ENCODE peak calls at places on chromosomes 5 and 9, in eight cellular contexts. A is BE2C, M is left ventricle myocardium inferior, U is stomach, N is fibroblast of lung, D is endothelial cell of umbilical vein, J is bronchial epithelial cell, Y is A549. C is an unnamed sample.
A peak's percentile ranks its signal among the peaks of the same experiment; 100 is the strongest.

GRCh38 chr5:94562327-94562971 is 56.0 kb downstream of the KIAA0825 start:
- DNase-seq in A (no peak), M (no peak), U (no peak), N (no peak), D (no peak), J (peak; percentile 87), Y (no peak), C (no peak)

GRCh38 chr5:139667730-139668063 is 19.5 kb downstream of the CXXC5 start:
- DNase-seq in A (peak; percentile 63), M (no peak), U (no peak), N (peak; percentile 48), D (no peak), J (no peak), Y (no peak), C (no peak)

GRCh38 chr5:1642221-1642620 is 118.5 kb upstream of the LPCAT1 start:
- DNase-seq in A (no peak), M (peak; percentile 9), U (no peak), N (no peak), D (no peak), J (no peak), Y (no peak), C (no peak)

GRCh38 chr5:139698461-139699146 is 50.5 kb downstream of the CXXC5 start:
- DNase-seq in A (peak; percentile 71), M (peak; percentile 86), U (peak; percentile 87), N (peak; percentile 85), D (peak; percentile 76), J (peak; percentile 33), Y (no peak), C (peak; percentile 76)

GRCh38 chr5:51810592-51810991 is 427.3 kb downstream of the ISL1 start:
- DNase-seq in A (no peak), M (no peak), U (no peak), N (no peak), D (peak; percentile 60), J (peak; percentile 99), Y (no peak), C (no peak)

GRCh38 chr5:163444526-163444925 is 7.1 kb downstream of the CCNG1 start:
- DNase-seq in A (no peak), M (no peak), U (no peak), N (no peak), D (no peak), J (no peak), Y (no peak), C (no peak)

GRCh38 chr9:126017758-126018157 is 270.6 kb downstream of the PBX3 start:
- DNase-seq in A (no peak), M (no peak), U (no peak), N (no peak), D (no peak), J (no peak), Y (no peak), C (no peak)

GRCh38 chr9:76562511-76562911 is 103.5 kb downstream of the GCNT1 start:
- DNase-seq in A (no peak), M (no peak), U (no peak), N (peak; percentile 67), D (peak; percentile 42), J (peak; percentile 83), Y (no peak), C (peak; percentile 87)

GRCh38 chr9:128638580-128638979 is 18.1 kb downstream of the DYNC2I2 start:
- DNase-seq in A (no peak), M (no peak), U (no peak), N (no peak), D (no peak), J (no peak), Y (no peak), C (no peak)

GRCh38 chr9:128635266-128636023 is 21.2 kb downstream of the DYNC2I2 start:
- DNase-seq in A (peak; percentile 92), M (peak; percentile 88), U (peak; percentile 93), N (peak; percentile 94), D (peak; percentile 86), J (peak; percentile 93), Y (peak; percentile 98), C (peak; percentile 96)

GRCh38 chr9:128637656-128638055 is 19.0 kb downstream of the DYNC2I2 start:
- DNase-seq in A (no peak), M (no peak), U (no peak), N (peak; percentile 52), D (peak; percentile 34), J (no peak), Y (no peak), C (no peak)

GRCh38 chr9:128636024-128636390 is 20.6 kb downstream of the DYNC2I2 start:
- DNase-seq in A (peak; percentile 56), M (peak; percentile 77), U (peak; percentile 85), N (no peak), D (no peak), J (no peak), Y (peak; percentile 87), C (no peak)

DNA sequence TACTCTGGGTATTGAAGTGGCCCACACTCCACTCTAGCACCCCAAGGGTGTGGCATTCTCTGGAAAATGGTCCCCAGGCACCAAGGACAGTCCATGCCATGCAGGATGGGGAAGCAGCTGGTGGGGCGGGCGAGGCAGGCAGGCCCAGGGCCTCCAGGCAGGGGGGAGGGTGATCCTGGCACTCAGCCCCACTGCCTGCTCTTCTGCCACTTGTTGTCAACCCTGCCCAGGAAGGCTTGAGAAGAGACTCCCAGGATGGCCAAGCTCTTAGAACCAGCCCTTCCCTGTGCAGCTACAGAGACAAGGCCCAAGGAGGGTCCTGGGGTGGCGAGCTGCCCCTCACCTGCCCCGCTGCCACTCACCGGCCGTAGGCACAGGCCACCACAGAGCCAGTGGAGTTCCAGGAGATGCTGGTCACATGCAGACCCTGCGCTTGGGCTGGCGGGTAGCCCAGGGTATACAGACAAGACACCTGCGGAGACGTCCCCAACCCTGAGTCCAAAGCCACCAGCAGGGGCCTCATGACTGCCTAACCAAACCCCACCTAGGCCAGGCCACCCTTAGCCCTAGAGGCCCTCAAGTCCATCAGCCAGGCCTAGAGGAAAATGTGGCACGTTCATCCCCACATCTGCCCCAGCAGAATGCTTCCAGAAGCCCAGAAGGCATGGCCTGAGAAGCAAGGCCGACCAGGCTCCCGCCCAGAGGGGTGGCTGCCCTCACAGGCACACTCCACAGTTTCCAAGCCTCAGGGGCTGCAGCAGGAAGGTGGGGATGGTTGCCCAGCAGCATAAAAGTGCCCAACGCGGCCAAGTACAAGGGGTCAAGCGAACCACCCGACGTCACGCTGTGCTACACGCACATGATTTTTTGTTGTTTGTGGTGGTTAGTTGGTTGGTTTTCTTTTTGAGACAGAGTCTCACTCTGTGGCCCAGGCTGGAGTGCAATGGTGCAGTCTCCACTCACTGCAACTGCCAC is 19.8 kb downstream of the DYNC2I2 start:
- DNase-seq in A (no peak), M (no peak), U (no peak), N (no peak), D (no peak), J (no peak), Y (peak; percentile 41), C (no peak)
- TF ChIP-seq CTCF in A (no peak), M (no peak), U (no peak), N (no peak), D (no peak), J (no peak), Y (no peak), C (no peak)

GRCh38 chr5:160119142-160119904 is at the start of gene PWWP2A:
- DNase-seq in A (peak; percentile 99), M (peak; percentile 98), U (peak; percentile 99), N (peak; percentile 100), D (peak; percentile 100), J (peak; percentile 100), Y (peak; percentile 100), C (peak; percentile 100)
- H3K4me3 ChIP-seq in A (peak within 1 kb of the TSS; percentile 95), M (peak within 1 kb of the TSS; percentile 78), U (peak within 1 kb of the TSS; percentile 83), N (peak within 1 kb of the TSS; percentile 77), D (peak within 1 kb of the TSS; percentile 73), J (peak within 1 kb of the TSS; percentile 90), Y (peak within 1 kb of the TSS; percentile 85), C (peak within 1 kb of the TSS; percentile 95)

GRCh38 chr5:128669803-128670202 is 131.8 kb upstream of the FBN2 start:
- DNase-seq in A (no peak), M (no peak), U (no peak), N (no peak), D (no peak), J (peak; percentile 46), Y (peak; percentile 25), C (no peak)

GRCh38 chr5:128668921-128669320 is 130.9 kb upstream of the FBN2 start:
- DNase-seq in A (no peak), M (no peak), U (no peak), N (no peak), D (no peak), J (peak; percentile 34), Y (no peak), C (no peak)

GRCh38 chr5:128665747-128666355 is 127.8 kb upstream of the FBN2 start:
- DNase-seq in A (no peak), M (no peak), U (no peak), N (no peak), D (no peak), J (peak; percentile 48), Y (no peak), C (no peak)

GRCh38 chr5:128667751-128668150 is 129.7 kb upstream of the FBN2 start:
- DNase-seq in A (no peak), M (no peak), U (no peak), N (no peak), D (no peak), J (peak; percentile 15), Y (no peak), C (no peak)

DNA sequence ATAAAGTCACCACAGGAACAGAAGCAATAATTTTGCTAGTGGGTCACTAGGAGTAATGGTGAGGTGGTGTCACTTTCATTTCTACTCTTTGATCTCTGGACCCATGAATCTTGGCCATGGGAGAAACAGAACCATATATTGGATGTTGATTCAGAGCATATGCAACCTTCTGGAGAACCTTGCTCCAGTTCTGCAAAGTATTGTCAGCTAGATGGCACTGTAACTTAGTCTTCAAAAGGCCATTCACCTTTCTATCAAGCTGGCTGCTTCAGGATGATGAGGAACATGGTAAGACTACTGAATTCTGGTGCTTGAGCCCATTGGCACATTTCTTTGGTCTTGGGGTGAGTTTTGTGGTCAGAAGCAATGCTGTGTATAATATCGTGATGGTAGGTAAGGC is 129.1 kb upstream of the FBN2 start:
- DNase-seq in A (no peak), M (no peak), U (no peak), N (no peak), D (peak; percentile 29), J (peak; percentile 12), Y (peak; percentile 28), C (no peak)
- TF ChIP-seq CTCF in A (peak; percentile 29), M (peak; percentile 48), U (no peak), N (no peak), D (peak; percentile 22), J (peak; percentile 6), Y (peak; percentile 23), C (no peak)

DNA sequence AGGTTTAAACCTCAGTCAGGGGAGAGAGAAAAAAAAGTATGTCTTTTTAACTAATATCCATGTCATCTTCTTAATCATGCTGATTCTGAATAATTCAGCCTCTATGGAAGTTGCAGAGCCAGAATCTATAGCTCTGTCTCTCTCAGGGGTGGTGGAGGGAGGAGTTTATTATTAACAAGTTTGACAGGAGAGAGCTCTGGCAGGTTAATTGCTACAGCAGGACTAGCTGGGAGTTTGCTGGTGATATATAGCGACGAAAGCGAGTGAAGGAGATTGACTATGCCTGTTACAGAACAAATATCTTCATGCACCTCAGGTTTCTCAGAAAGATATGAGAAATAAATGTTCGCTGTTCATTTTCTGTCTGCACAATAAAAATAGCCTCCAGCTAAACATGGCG is 586.4 kb downstream of the TLE4 start:
- DNase-seq in A (no peak), M (no peak), U (no peak), N (no peak), D (no peak), J (no peak), Y (no peak), C (no peak)
- H3K4me3 ChIP-seq in A (peak overlapping the region; percentile 15), M (peak overlapping the region; percentile 14), U (no peak overlapping the region), N (peak overlapping the region; percentile 37), D (no peak overlapping the region), J (no peak overlapping the region), Y (no peak overlapping the region), C (no peak overlapping the region)

C was measured in fibroblast of the aortic adventitia.